ENCODE peak calls at places on chromosomes 7 and 10, in nine cellular contexts. U is dorsolateral prefrontal cortex; Z is lower lobe of right lung; F is A549; G is colonic mucosa; I is hepatocyte; L is GM12878; J is CD8-positive, alpha-beta memory T cell; X is OCI-LY7. C is an unnamed sample.

GRCh38 chr10:77636286-77636966 is 1.2 kb downstream of the KCNMA1 start:
- DNase-seq in U (no peak), Z (no peak), F (no peak), G (no peak), I (no peak), L (no peak), J (no peak), X (no peak), C (no peak)

GRCh38 chr10:72611783-72612182 is 14.1 kb downstream of the MICU1 start:
- DNase-seq in U (no peak), Z (no peak), F (no peak), G (no peak), I (no peak), L (no peak), J (no peak), X (no peak), C (no peak)

GRCh38 chr7:117873056-117873932 is at the start of gene CTTNBP2:
- DNase-seq in U (peak; percentile 50), Z (peak; percentile 59), F (peak; percentile 17), G (peak; percentile 49), I (peak; percentile 78), L (no peak), J (no peak), X (no peak), C (peak; percentile 7)

GRCh38 chr10:132183046-132183445 is 3.7 kb upstream of the DPYSL4 start:
- DNase-seq in U (no peak), Z (no peak), F (no peak), G (no peak), I (peak; percentile 75), L (no peak), J (no peak), X (no peak), C (no peak)

GRCh38 chr10:113438660-113439059 is 114.2 kb upstream of the HABP2 start:
- DNase-seq in U (no peak), Z (no peak), F (no peak), G (no peak), I (no peak), L (no peak), J (no peak), X (no peak), C (peak; percentile 10)

GRCh38 chr7:115676080-115676479 is 354.5 kb downstream of the TFEC start:
- DNase-seq in U (no peak), Z (no peak), F (peak; percentile 56), G (no peak), I (peak; percentile 28), L (no peak), J (no peak), X (no peak), C (no peak)

GRCh38 chr7:77453531-77453930 is 37.4 kb upstream of the GSAP start:
- DNase-seq in U (no peak), Z (no peak), F (no peak), G (no peak), I (no peak), L (no peak), J (no peak), X (no peak), C (peak; percentile 79)

GRCh38 chr7:79452495-79453265 is 787 bp downstream of the MAGI2 start:
- DNase-seq in U (peak; percentile 22), Z (peak; percentile 42), F (peak; percentile 11), G (peak; percentile 20), I (peak; percentile 46), L (no peak), J (peak; percentile 21), X (no peak), C (no peak)

GRCh38 chr10:74177140-74177677 is 26.2 kb downstream of the ADK start:
- DNase-seq in U (no peak), Z (peak; percentile 64), F (peak; percentile 27), G (peak; percentile 50), I (peak; percentile 78), L (no peak), J (no peak), X (peak; percentile 43), C (no peak)

GRCh38 chr7:14900051-14900450 is 2.5 kb downstream of the DGKB start:
- DNase-seq in U (no peak), Z (no peak), F (no peak), G (no peak), I (no peak), L (no peak), J (no peak), X (no peak), C (no peak)

GRCh38 chr7:14905764-14906163 is 3.2 kb upstream of the DGKB start:
- DNase-seq in U (no peak), Z (no peak), F (no peak), G (no peak), I (no peak), L (no peak), J (no peak), X (no peak), C (no peak)

GRCh38 chr7:14899065-14899464 is 3.5 kb downstream of the DGKB start:
- DNase-seq in U (no peak), Z (no peak), F (no peak), G (no peak), I (no peak), L (no peak), J (no peak), X (no peak), C (peak; percentile 7)

GRCh38 chr7:14902589-14902963 is at the start of gene DGKB:
- DNase-seq in U (no peak), Z (peak; percentile 10), F (no peak), G (no peak), I (peak; percentile 18), L (no peak), J (no peak), X (no peak), C (peak; percentile 24)
- H3K4me3 ChIP-seq in U (peak within 1 kb of the TSS; percentile 58), Z (no peak within 1 kb of the TSS), F (no peak within 1 kb of the TSS), G (no peak within 1 kb of the TSS), I (peak within 1 kb of the TSS; percentile 38), L (no peak within 1 kb of the TSS), J (no peak within 1 kb of the TSS), X (no peak within 1 kb of the TSS), C (peak within 1 kb of the TSS; percentile 49)

DNA sequence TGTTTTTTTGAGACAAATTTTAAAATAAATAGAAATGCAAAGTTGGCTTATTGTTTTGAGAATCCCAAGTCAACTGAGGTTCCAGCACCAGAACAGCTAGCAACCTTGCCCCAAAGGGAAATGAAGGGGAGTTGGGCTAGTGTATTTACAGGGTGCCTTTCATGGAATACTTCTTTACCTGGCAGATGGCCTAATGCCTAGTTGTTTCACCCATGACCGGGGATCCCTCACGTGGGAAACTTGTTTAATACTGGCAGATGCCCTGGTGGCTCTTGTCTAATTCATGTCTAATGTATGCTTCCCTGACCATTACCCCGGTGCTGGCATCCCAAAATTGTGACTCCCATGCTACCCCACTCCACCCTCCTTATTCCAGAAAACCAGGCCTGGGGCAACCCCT is 861.1 kb upstream of the ZWINT start:
- DNase-seq in U (no peak), Z (no peak), F (no peak), G (no peak), I (no peak), L (no peak), J (no peak), X (no peak), C (no peak)
- H3K4me3 ChIP-seq in U (no peak overlapping the region), Z (no peak overlapping the region), F (no peak overlapping the region), G (no peak overlapping the region), I (no peak overlapping the region), L (no peak overlapping the region), J (no peak overlapping the region), X (no peak overlapping the region), C (no peak overlapping the region)

GRCh38 chr7:18890885-18891621 is 226.4 kb downstream of the TWIST1 start:
- DNase-seq in U (no peak), Z (no peak), F (no peak), G (no peak), I (no peak), L (no peak), J (no peak), X (no peak), C (no peak)
- H3K4me3 ChIP-seq in U (no peak overlapping the region), Z (no peak overlapping the region), F (no peak overlapping the region), G (no peak overlapping the region), I (no peak overlapping the region), L (no peak overlapping the region), J (no peak overlapping the region), X (no peak overlapping the region), C (no peak overlapping the region)

GRCh38 chr7:47293884-47294568 is 287.9 kb downstream of the TNS3 start:
- DNase-seq in U (no peak), Z (no peak), F (no peak), G (peak; percentile 33), I (peak; percentile 35), L (no peak), J (no peak), X (no peak), C (peak; percentile 32)
- H3K4me3 ChIP-seq in U (no peak overlapping the region), Z (no peak overlapping the region), F (no peak overlapping the region), G (no peak overlapping the region), I (no peak overlapping the region), L (no peak overlapping the region), J (no peak overlapping the region), X (no peak overlapping the region), C (no peak overlapping the region)

GRCh38 chr10:1178506-1178905 is 122.3 kb downstream of the WDR37 start:
- DNase-seq in U (no peak), Z (peak; percentile 17), F (no peak), G (no peak), I (no peak), L (no peak), J (no peak), X (no peak), C (no peak)
- H3K4me3 ChIP-seq in U (no peak overlapping the region), Z (no peak overlapping the region), F (no peak overlapping the region), G (no peak overlapping the region), I (no peak overlapping the region), L (no peak overlapping the region), J (no peak overlapping the region), X (no peak overlapping the region), C (no peak overlapping the region)